ENCODE peak calls at places on chromosomes 1 and 21, in four cellular contexts. One of them, this sample, is unnamed.

GRCh38 chr1:162381383-162381782 is at the start of gene C1orf226:
- DNase-seq in astrocyte of the spinal cord: no peak
- DNase-seq in GM20000: no peak
- DNase-seq in GM10248: no peak
- DNase-seq in this sample: no peak

GRCh38 chr1:54543729-54544496 is 4.1 kb upstream of the ACOT11 start:
- DNase-seq in astrocyte of the spinal cord: no peak
- DNase-seq in GM20000: no peak
- DNase-seq in GM10248: no peak
- DNase-seq in this sample: no peak

GRCh38 chr21:28299946-28300345 is 692.7 kb downstream of the LTN1 start:
- DNase-seq in astrocyte of the spinal cord: no peak
- DNase-seq in GM20000: no peak
- DNase-seq in GM10248: no peak
- DNase-seq in this sample: no peak

GRCh38 chr1:32871364-32872188 is 864 bp upstream of the FNDC5 start:
- DNase-seq in astrocyte of the spinal cord: peak
- DNase-seq in GM20000: no peak
- DNase-seq in GM10248: no peak
- DNase-seq in this sample: no peak

GRCh38 chr1:55823521-55824296 is 608.5 kb upstream of the USP24 start:
- DNase-seq in astrocyte of the spinal cord: peak
- DNase-seq in GM20000: no peak
- DNase-seq in GM10248: no peak
- DNase-seq in this sample: no peak

GRCh38 chr1:230744382-230744781 is 2.8 kb upstream of the CAPN9 start:
- DNase-seq in astrocyte of the spinal cord: peak
- DNase-seq in GM20000: no peak
- DNase-seq in GM10248: no peak
- DNase-seq in this sample: no peak

GRCh38 chr1:99546432-99547416 is 99.2 kb upstream of the PALMD start:
- DNase-seq in astrocyte of the spinal cord: peak
- DNase-seq in GM20000: no peak
- DNase-seq in GM10248: no peak
- DNase-seq in this sample: no peak

GRCh38 chr21:39525129-39525528 is 73.4 kb downstream of the SH3BGR start:
- DNase-seq in astrocyte of the spinal cord: no peak
- DNase-seq in GM20000: no peak
- DNase-seq in GM10248: no peak
- DNase-seq in this sample: no peak

GRCh38 chr1:32981003-32981909 is 16.6 kb upstream of the RNF19B start:
- DNase-seq in astrocyte of the spinal cord: peak
- DNase-seq in GM20000: peak
- DNase-seq in GM10248: peak
- DNase-seq in this sample: peak

GRCh38 chr21:35838987-35839763 is 221.2 kb downstream of the SETD4 start:
- DNase-seq in astrocyte of the spinal cord: no peak
- DNase-seq in GM20000: no peak
- DNase-seq in GM10248: no peak
- DNase-seq in this sample: no peak

GRCh38 chr1:94892604-94893280 is 34.2 kb downstream of the CNN3 start:
- DNase-seq in astrocyte of the spinal cord: no peak
- DNase-seq in GM20000: no peak
- DNase-seq in GM10248: no peak
- DNase-seq in this sample: no peak

GRCh38 chr1:182392045-182393028 is 747 bp upstream of the GLUL start:
- DNase-seq in astrocyte of the spinal cord: peak
- DNase-seq in GM20000: no peak
- DNase-seq in GM10248: peak
- DNase-seq in this sample: no peak

GRCh38 chr1:116911166-116911553 is 1.4 kb downstream of the PTGFRN start:
- DNase-seq in astrocyte of the spinal cord: no peak
- DNase-seq in GM20000: no peak
- DNase-seq in GM10248: no peak
- DNase-seq in this sample: no peak

GRCh38 chr1:108016451-108016920 is 51.5 kb upstream of the VAV3 start:
- DNase-seq in astrocyte of the spinal cord: peak
- DNase-seq in GM20000: no peak
- DNase-seq in GM10248: no peak
- DNase-seq in this sample: no peak

GRCh38 chr1:67831850-67832513 is 1.3 kb downstream of the GNG12 start:
- DNase-seq in astrocyte of the spinal cord: peak
- DNase-seq in GM20000: peak
- DNase-seq in GM10248: peak
- DNase-seq in this sample: no peak

GRCh38 chr1:87061742-87062156 is 147.3 kb downstream of the HS2ST1 start:
- DNase-seq in astrocyte of the spinal cord: peak
- DNase-seq in GM20000: no peak
- DNase-seq in GM10248: no peak
- DNase-seq in this sample: no peak

GRCh38 chr1:112700290-112701226 is 6.4 kb downstream of the RHOC start:
- DNase-seq in astrocyte of the spinal cord: peak
- DNase-seq in GM20000: peak
- DNase-seq in GM10248: peak
- DNase-seq in this sample: peak

GRCh38 chr1:245572709-245573108 is 417.9 kb downstream of the KIF26B start:
- DNase-seq in astrocyte of the spinal cord: no peak
- DNase-seq in GM20000: no peak
- DNase-seq in GM10248: no peak
- DNase-seq in this sample: no peak

GRCh38 chr21:18529253-18529652 is 125.7 kb upstream of the TMPRSS15 start:
- DNase-seq in astrocyte of the spinal cord: peak
- DNase-seq in GM20000: no peak
- DNase-seq in GM10248: no peak
- DNase-seq in this sample: no peak

GRCh38 chr1:56958526-56958925 is 7.3 kb downstream of the C8B start:
- DNase-seq in astrocyte of the spinal cord: no peak
- DNase-seq in GM20000: no peak
- DNase-seq in GM10248: no peak
- DNase-seq in this sample: no peak

GRCh38 chr21:45152265-45152746 is 77.9 kb downstream of the ADARB1 start:
- DNase-seq in astrocyte of the spinal cord: peak
- DNase-seq in GM20000: peak
- DNase-seq in GM10248: peak
- DNase-seq in this sample: peak

GRCh38 chr21:46151261-46151988 is 4.0 kb downstream of the FTCD start:
- DNase-seq in astrocyte of the spinal cord: no peak
- DNase-seq in GM20000: no peak
- DNase-seq in GM10248: no peak
- DNase-seq in this sample: no peak

GRCh38 chr1:22687191-22687590 is 23.4 kb upstream of the EPHB2 start:
- DNase-seq in astrocyte of the spinal cord: no peak
- DNase-seq in GM20000: no peak
- DNase-seq in GM10248: no peak
- DNase-seq in this sample: no peak

GRCh38 chr1:233361876-233362275 is 34.4 kb downstream of the MAP3K21 start:
- DNase-seq in astrocyte of the spinal cord: no peak
- DNase-seq in GM20000: no peak
- DNase-seq in GM10248: no peak
- DNase-seq in this sample: no peak

GRCh38 chr21:44766818-44767354 is 34.7 kb downstream of the UBE2G2 start:
- DNase-seq in astrocyte of the spinal cord: no peak
- DNase-seq in GM20000: no peak
- DNase-seq in GM10248: no peak
- DNase-seq in this sample: no peak

GRCh38 chr1:189752461-189752860 is 725.2 kb downstream of the BRINP3 start:
- DNase-seq in astrocyte of the spinal cord: peak
- DNase-seq in GM20000: no peak
- DNase-seq in GM10248: no peak
- DNase-seq in this sample: no peak

GRCh38 chr1:55374801-55375616 is 159.8 kb upstream of the USP24 start:
- DNase-seq in astrocyte of the spinal cord: no peak
- DNase-seq in GM20000: no peak
- DNase-seq in GM10248: no peak
- DNase-seq in this sample: no peak

GRCh38 chr1:89905391-89906058 is 84.7 kb downstream of the LRRC8D start:
- DNase-seq in astrocyte of the spinal cord: no peak
- DNase-seq in GM20000: no peak
- DNase-seq in GM10248: no peak
- DNase-seq in this sample: no peak

GRCh38 chr1:3900150-3900968 is at the start of gene C1orf174:
- DNase-seq in astrocyte of the spinal cord: peak
- DNase-seq in GM20000: peak
- DNase-seq in GM10248: peak
- DNase-seq in this sample: peak
- TF ChIP-seq CTCF in astrocyte of the spinal cord: no peak
- TF ChIP-seq CTCF in GM20000: no peak
- TF ChIP-seq CTCF in GM10248: no peak
- TF ChIP-seq CTCF in this sample: no peak

GRCh38 chr1:236122176-236122575 is 20.2 kb upstream of the GPR137B start:
- DNase-seq in astrocyte of the spinal cord: no peak
- DNase-seq in GM20000: peak
- DNase-seq in GM10248: peak
- DNase-seq in this sample: no peak

GRCh38 chr1:236127045-236127444 is 15.3 kb upstream of the GPR137B start:
- DNase-seq in astrocyte of the spinal cord: no peak
- DNase-seq in GM20000: no peak
- DNase-seq in GM10248: no peak
- DNase-seq in this sample: no peak

GRCh38 chr1:236123563-236123962 is 18.8 kb upstream of the GPR137B start:
- DNase-seq in astrocyte of the spinal cord: no peak
- DNase-seq in GM20000: no peak
- DNase-seq in GM10248: no peak
- DNase-seq in this sample: no peak

GRCh38 chr1:236128646-236129178 is 13.6 kb upstream of the GPR137B start:
- DNase-seq in astrocyte of the spinal cord: peak
- DNase-seq in GM20000: no peak
- DNase-seq in GM10248: no peak
- DNase-seq in this sample: no peak

DNA sequence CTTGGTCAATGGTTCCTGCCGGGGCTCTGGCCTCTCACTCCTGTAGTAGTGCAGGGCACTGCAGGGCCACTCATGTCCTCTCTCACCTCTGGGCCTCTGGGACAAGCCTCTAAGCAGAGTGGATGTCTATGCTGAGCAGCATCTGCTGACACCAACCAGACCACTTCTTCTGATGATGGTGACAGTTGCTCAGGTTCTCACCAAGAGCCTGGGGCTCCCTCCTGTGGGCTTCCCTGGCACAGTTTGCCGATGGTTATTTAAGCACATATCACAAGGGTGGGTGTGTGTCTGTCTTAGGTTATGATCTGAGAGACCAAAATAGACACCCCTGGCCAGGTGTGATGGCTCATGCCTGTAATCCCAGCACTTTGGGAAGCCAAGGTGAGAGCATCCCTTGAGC is 17.4 kb upstream of the GPR137B start:
- DNase-seq in astrocyte of the spinal cord: no peak
- DNase-seq in GM20000: no peak
- DNase-seq in GM10248: no peak
- DNase-seq in this sample: no peak
- TF ChIP-seq CTCF in astrocyte of the spinal cord: peak
- TF ChIP-seq CTCF in GM20000: no peak
- TF ChIP-seq CTCF in GM10248: peak
- TF ChIP-seq CTCF in this sample: peak

GRCh38 chr1:6080469-6080868 is 34.8 kb downstream of the KCNAB2 start:
- DNase-seq in astrocyte of the spinal cord: no peak
- DNase-seq in GM20000: no peak
- DNase-seq in GM10248: no peak
- DNase-seq in this sample: no peak
- TF ChIP-seq CTCF in astrocyte of the spinal cord: peak
- TF ChIP-seq CTCF in GM20000: no peak
- TF ChIP-seq CTCF in GM10248: no peak
- TF ChIP-seq CTCF in this sample: no peak

DNA sequence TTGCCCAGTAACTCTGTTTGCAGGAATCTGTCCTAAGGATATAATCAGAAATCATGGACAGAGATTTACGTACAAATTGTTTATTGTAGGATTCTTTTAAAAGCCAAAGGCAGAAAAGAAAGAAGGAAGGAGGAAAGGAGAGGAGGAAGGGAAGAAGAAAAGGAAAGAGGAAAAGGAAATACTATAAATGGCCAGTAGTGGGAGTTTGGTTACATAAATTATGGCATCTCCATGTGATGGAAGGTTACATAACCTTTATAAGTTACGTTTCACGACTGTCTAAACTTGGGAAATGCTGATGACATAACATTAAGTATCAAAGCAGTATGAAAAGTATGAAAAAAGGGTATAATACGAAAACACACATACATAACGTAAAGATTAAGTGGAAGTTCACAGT is 39.0 kb downstream of the SMYD2 start:
- DNase-seq in astrocyte of the spinal cord: no peak
- DNase-seq in GM20000: no peak
- DNase-seq in GM10248: no peak
- DNase-seq in this sample: no peak
- TF ChIP-seq CTCF in astrocyte of the spinal cord: peak
- TF ChIP-seq CTCF in GM20000: no peak
- TF ChIP-seq CTCF in GM10248: no peak
- TF ChIP-seq CTCF in this sample: no peak

GRCh38 chr21:41847066-41847804 is 31.9 kb downstream of the PRDM15 start:
- DNase-seq in astrocyte of the spinal cord: peak
- DNase-seq in GM20000: no peak
- DNase-seq in GM10248: no peak
- DNase-seq in this sample: no peak
- TF ChIP-seq CTCF in astrocyte of the spinal cord: no peak
- TF ChIP-seq CTCF in GM20000: no peak
- TF ChIP-seq CTCF in GM10248: no peak
- TF ChIP-seq CTCF in this sample: no peak

DNA sequence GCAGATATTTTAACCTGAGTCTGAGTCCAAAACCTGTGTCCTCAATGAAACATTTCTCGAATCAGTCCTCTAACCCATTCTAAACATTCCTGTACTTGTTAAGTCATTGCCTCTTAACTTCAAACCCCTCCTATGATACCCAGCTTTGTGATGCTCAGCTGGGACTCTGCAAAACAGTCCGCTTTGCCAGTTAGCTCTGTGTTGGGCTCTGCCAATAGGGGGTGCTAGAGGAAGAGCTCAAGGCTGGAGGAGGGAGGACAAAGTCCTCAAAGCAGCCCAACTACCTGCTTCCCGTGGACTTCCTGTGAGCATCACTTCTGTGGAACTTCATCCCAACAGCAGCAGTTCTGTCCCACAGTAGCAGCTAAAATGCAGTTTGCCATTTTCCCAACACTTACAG is 38.1 kb upstream of the SYT14 start:
- DNase-seq in astrocyte of the spinal cord: no peak
- DNase-seq in GM20000: no peak
- DNase-seq in GM10248: peak
- DNase-seq in this sample: no peak
- TF ChIP-seq CTCF in astrocyte of the spinal cord: peak
- TF ChIP-seq CTCF in GM20000: peak
- TF ChIP-seq CTCF in GM10248: peak
- TF ChIP-seq CTCF in this sample: peak

DNA sequence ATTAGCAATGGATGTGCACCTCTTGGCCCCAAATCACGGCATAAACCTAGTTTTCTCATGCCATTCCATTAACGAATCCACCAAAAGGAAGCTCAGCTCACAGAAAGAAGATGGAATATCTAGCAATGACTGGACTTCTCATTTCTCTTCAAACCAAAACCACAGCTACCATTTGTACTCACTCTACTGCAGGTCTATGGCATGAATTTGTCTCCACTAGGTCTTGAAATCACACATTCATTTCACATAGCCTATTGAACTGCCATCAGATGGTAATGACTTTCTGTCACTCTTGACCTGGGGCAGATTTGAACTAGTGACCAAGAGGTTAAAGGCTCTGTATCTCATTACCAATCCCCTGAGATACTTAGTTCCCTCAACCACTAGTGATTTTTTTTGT is 382.7 kb downstream of the DPYD start:
- DNase-seq in astrocyte of the spinal cord: no peak
- DNase-seq in GM20000: no peak
- DNase-seq in GM10248: no peak
- DNase-seq in this sample: no peak
- TF ChIP-seq CTCF in astrocyte of the spinal cord: no peak
- TF ChIP-seq CTCF in GM20000: no peak
- TF ChIP-seq CTCF in GM10248: no peak
- TF ChIP-seq CTCF in this sample: no peak